ENCODE peak calls at places on chromosomes 4 and X, in nine cellular contexts. K is AG10803, S is tibial nerve, Z is BJ, N is dorsolateral prefrontal cortex, J is heart left ventricle, G is upper lobe of right lung, M is bronchial epithelial cell, E is HFF-Myc. X is an unnamed sample.

GRCh38 chr4:111400736-111401135 is 744.5 kb upstream of the FAM241A start:
- DNase-seq in G (no peak), Z (no peak), N (no peak), E (peak; percentile 52), S (no peak), M (peak; percentile 7), K (peak; percentile 75), J (peak; percentile 21), X (peak; percentile 76)

GRCh38 chr4:1012031-1012739 is 759 bp downstream of the FGFRL1 start:
- DNase-seq in S (peak; percentile 23), G (peak; percentile 81), Z (no peak), K (peak; percentile 27), J (no peak), E (no peak), N (no peak), M (no peak), X (no peak)

GRCh38 chrX:68185161-68185560 is 248.1 kb downstream of the OPHN1 start:
- DNase-seq in S (no peak), M (no peak), Z (no peak), G (no peak), E (no peak), K (peak; percentile 9), J (no peak), N (no peak), X (no peak)

GRCh38 chr4:21962691-21963090 is 14.1 kb upstream of the KCNIP4 start:
- DNase-seq in N (no peak), K (no peak), G (no peak), Z (no peak), J (no peak), E (no peak), M (no peak), S (no peak), X (no peak)

GRCh38 chr4:55733874-55734437 is 85.6 kb upstream of the EXOC1L start:
- DNase-seq in M (peak; percentile 94), K (peak; percentile 29), S (peak; percentile 37), E (peak; percentile 14), Z (no peak), N (no peak), J (no peak), G (peak; percentile 78), X (no peak)

GRCh38 chrX:68112321-68112720 is 321.0 kb downstream of the OPHN1 start:
- DNase-seq in G (no peak), Z (no peak), E (no peak), M (no peak), K (no peak), S (no peak), J (no peak), N (no peak), X (no peak)

GRCh38 chrX:56788717-56789122 is 59.7 kb downstream of the NBDY start:
- DNase-seq in Z (no peak), K (no peak), E (no peak), G (no peak), S (no peak), J (no peak), N (peak; percentile 75), M (peak; percentile 18), X (no peak)

GRCh38 chrX:150119323-150119722 is 181.0 kb upstream of the EOLA2 start:
- DNase-seq in Z (no peak), G (no peak), N (no peak), J (no peak), K (no peak), E (no peak), M (no peak), S (no peak), X (no peak)

GRCh38 chrX:3181846-3182245 is 140.6 kb downstream of the ARSF start:
- DNase-seq in Z (no peak), N (no peak), M (no peak), J (no peak), E (no peak), K (peak; percentile 64), S (no peak), G (no peak), X (no peak)

GRCh38 chrX:108527724-108528123 is 88.1 kb downstream of the COL4A5 start:
- DNase-seq in G (no peak), M (no peak), E (no peak), J (no peak), N (no peak), K (no peak), Z (no peak), S (no peak), X (no peak)

GRCh38 chr4:159017323-159018036 is 85.4 kb upstream of the RAPGEF2 start:
- DNase-seq in J (no peak), M (no peak), E (no peak), N (no peak), G (no peak), K (no peak), S (no peak), Z (no peak), X (no peak)

GRCh38 chr4:62495039-62495438 is 1294.9 kb downstream of the ADGRL3 start:
- DNase-seq in N (no peak), G (no peak), E (no peak), K (no peak), M (peak; percentile 8), J (no peak), S (no peak), Z (no peak), X (no peak)

DNA sequence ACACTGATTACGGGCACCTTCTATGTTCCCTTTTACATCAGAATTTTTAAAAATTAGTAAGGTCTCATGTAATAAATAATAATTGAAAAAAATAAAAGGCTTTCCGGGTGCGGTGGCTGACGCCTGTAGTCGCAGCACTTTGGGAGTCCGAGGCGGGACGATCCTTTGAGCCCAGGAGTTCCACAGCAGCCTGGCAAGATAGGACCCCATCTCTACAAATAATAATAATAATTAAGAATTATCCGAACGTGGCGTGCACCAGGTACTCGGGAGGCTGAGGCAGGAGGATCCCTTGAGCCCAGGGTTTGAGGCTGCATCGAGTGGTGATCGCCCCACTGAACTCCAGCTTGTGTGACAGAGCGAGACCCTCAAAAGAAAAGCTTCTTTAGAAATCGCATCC is 771 bp upstream of the LAMTOR3 start:
- DNase-seq in E (no peak), S (no peak), Z (no peak), N (no peak), J (no peak), M (no peak), K (no peak), G (no peak), X (no peak)
- H3K4me3 ChIP-seq in E (peak overlapping the region; percentile 98), S (peak overlapping the region; percentile 76), Z (peak overlapping the region; percentile 87), N (peak overlapping the region; percentile 85), J (peak overlapping the region; percentile 88), M (no peak overlapping the region), K (peak overlapping the region; percentile 62), G (peak overlapping the region; percentile 81), X (peak overlapping the region; percentile 42)

GRCh38 chr4:48699470-48699869 is 80.6 kb downstream of the FRYL start:
- DNase-seq in J (no peak), K (no peak), N (no peak), G (no peak), S (no peak), Z (no peak), E (no peak), M (peak; percentile 89), X (no peak)
- H3K4me3 ChIP-seq in J (no peak overlapping the region), K (peak overlapping the region; percentile 11), N (no peak overlapping the region), G (no peak overlapping the region), S (no peak overlapping the region), Z (no peak overlapping the region), E (no peak overlapping the region), M (peak overlapping the region; percentile 22), X (peak overlapping the region; percentile 13)

GRCh38 chrX:19867938-19868337 is 19.5 kb downstream of the SH3KBP1 start:
- DNase-seq in E (no peak), K (no peak), G (no peak), M (no peak), N (no peak), J (no peak), Z (no peak), S (no peak), X (no peak)

GRCh38 chrX:19866626-19867410 is 20.6 kb downstream of the SH3KBP1 start:
- DNase-seq in K (no peak), G (no peak), Z (no peak), E (no peak), M (no peak), J (no peak), N (no peak), S (no peak), X (no peak)

GRCh38 chrX:19869195-19869594 is 18.2 kb downstream of the SH3KBP1 start:
- DNase-seq in G (no peak), J (no peak), E (no peak), S (no peak), N (no peak), Z (no peak), K (no peak), M (no peak), X (no peak)

GRCh38 chrX:19865567-19866363 is 21.6 kb downstream of the SH3KBP1 start:
- DNase-seq in S (no peak), G (no peak), M (no peak), E (no peak), J (no peak), K (no peak), N (no peak), Z (no peak), X (no peak)

DNA sequence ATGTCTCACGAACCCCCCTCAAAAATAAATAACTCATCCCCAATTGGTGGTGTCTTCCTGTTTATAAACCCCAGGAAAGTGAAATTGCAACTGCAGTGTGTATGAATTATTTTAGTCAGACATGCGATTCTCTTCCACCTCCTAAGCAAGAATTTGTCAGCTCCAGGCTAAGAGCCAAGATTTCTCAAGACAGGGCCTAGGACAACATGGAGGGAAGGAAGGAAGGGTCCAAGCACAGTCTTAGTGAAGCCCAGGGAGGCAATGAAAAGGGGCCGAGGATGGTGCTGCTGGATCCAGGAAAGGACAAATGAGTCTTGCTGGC is 20.0 kb downstream of the SH3KBP1 start:
- DNase-seq in S (no peak), N (no peak), M (no peak), E (no peak), J (no peak), Z (no peak), G (no peak), K (peak; percentile 67), X (peak; percentile 26)
- H3K4me3 ChIP-seq in S (no peak overlapping the region), N (no peak overlapping the region), M (no peak overlapping the region), E (no peak overlapping the region), J (no peak overlapping the region), Z (no peak overlapping the region), G (no peak overlapping the region), K (no peak overlapping the region), X (no peak overlapping the region)

GRCh38 chrX:119989905-119990408 is 46.4 kb upstream of the NKAP start:
- DNase-seq in K (no peak), E (no peak), M (no peak), G (no peak), N (no peak), Z (no peak), J (no peak), S (no peak), X (no peak)

GRCh38 chrX:119990409-119990994 is 47.0 kb upstream of the NKAP start:
- DNase-seq in N (no peak), M (no peak), Z (no peak), K (no peak), E (no peak), J (no peak), G (no peak), S (no peak), X (no peak)

GRCh38 chrX:119986203-119986602 is 42.7 kb upstream of the NKAP start:
- DNase-seq in K (no peak), J (no peak), N (no peak), Z (no peak), G (no peak), M (no peak), E (no peak), S (no peak), X (no peak)

GRCh38 chrX:119996069-119996468 is 52.5 kb upstream of the NKAP start:
- DNase-seq in M (no peak), K (no peak), S (no peak), J (no peak), N (no peak), G (no peak), Z (no peak), E (no peak), X (no peak)

GRCh38 chrX:119990995-119991787 is 47.6 kb upstream of the NKAP start:
- DNase-seq in N (no peak), E (no peak), Z (no peak), J (no peak), M (no peak), K (no peak), G (no peak), S (no peak), X (no peak)
- H3K4me3 ChIP-seq in N (peak overlapping the region; percentile 35), E (no peak overlapping the region), Z (no peak overlapping the region), J (no peak overlapping the region), M (no peak overlapping the region), K (no peak overlapping the region), G (peak overlapping the region; percentile 19), S (no peak overlapping the region), X (peak overlapping the region; percentile 23)